ENCODE peak calls at places on chromosomes 16 and 17, in nine cellular contexts. One of them, this sample, is unnamed.

GRCh38 chr16:69217433-69217832 is 30.5 kb downstream of the SNTB2 start:
- DNase-seq in heart left ventricle: no peak
- DNase-seq in fibroblast of pulmonary artery: peak; percentile 48
- DNase-seq in choroid plexus epithelial cell: peak; percentile 56
- DNase-seq in GM10248: no peak
- DNase-seq in progenitor cell of endocrine pancreas: no peak
- DNase-seq in left ventricle myocardium inferior: no peak
- DNase-seq in adrenal gland: no peak
- DNase-seq in heart right ventricle: no peak
- DNase-seq in this sample: no peak

GRCh38 chr16:79764415-79765149 is 164.0 kb upstream of the MAF start:
- DNase-seq in progenitor cell of endocrine pancreas: no peak
- DNase-seq in heart left ventricle: no peak
- DNase-seq in adrenal gland: no peak
- DNase-seq in choroid plexus epithelial cell: no peak
- DNase-seq in GM10248: no peak
- DNase-seq in fibroblast of pulmonary artery: no peak
- DNase-seq in heart right ventricle: no peak
- DNase-seq in left ventricle myocardium inferior: no peak
- DNase-seq in this sample: no peak

GRCh38 chr16:3458278-3458851 is 14.9 kb downstream of the NAA60 start:
- DNase-seq in progenitor cell of endocrine pancreas: no peak
- DNase-seq in fibroblast of pulmonary artery: peak; percentile 50
- DNase-seq in heart right ventricle: peak; percentile 38
- DNase-seq in GM10248: no peak
- DNase-seq in adrenal gland: peak; percentile 38
- DNase-seq in heart left ventricle: no peak
- DNase-seq in choroid plexus epithelial cell: peak; percentile 67
- DNase-seq in left ventricle myocardium inferior: no peak
- DNase-seq in this sample: peak; percentile 46

GRCh38 chr16:83955218-83956130 is 2.4 kb downstream of the OSGIN1 start:
- DNase-seq in fibroblast of pulmonary artery: peak; percentile 36
- DNase-seq in left ventricle myocardium inferior: peak; percentile 34
- DNase-seq in choroid plexus epithelial cell: peak; percentile 80
- DNase-seq in progenitor cell of endocrine pancreas: no peak
- DNase-seq in heart left ventricle: no peak
- DNase-seq in GM10248: no peak
- DNase-seq in heart right ventricle: no peak
- DNase-seq in adrenal gland: no peak
- DNase-seq in this sample: no peak

GRCh38 chr16:4376126-4376819 is 4.6 kb downstream of the VASN start:
- DNase-seq in progenitor cell of endocrine pancreas: no peak
- DNase-seq in choroid plexus epithelial cell: peak; percentile 71
- DNase-seq in heart left ventricle: peak; percentile 95
- DNase-seq in left ventricle myocardium inferior: peak; percentile 91
- DNase-seq in adrenal gland: peak; percentile 93
- DNase-seq in GM10248: no peak
- DNase-seq in heart right ventricle: peak; percentile 94
- DNase-seq in fibroblast of pulmonary artery: peak; percentile 86
- DNase-seq in this sample: no peak

GRCh38 chr17:59483860-59484259 is 81.5 kb upstream of the DHX40 start:
- DNase-seq in progenitor cell of endocrine pancreas: no peak
- DNase-seq in heart left ventricle: no peak
- DNase-seq in fibroblast of pulmonary artery: no peak
- DNase-seq in GM10248: no peak
- DNase-seq in adrenal gland: no peak
- DNase-seq in left ventricle myocardium inferior: no peak
- DNase-seq in choroid plexus epithelial cell: no peak
- DNase-seq in heart right ventricle: no peak
- DNase-seq in this sample: no peak

GRCh38 chr17:67818110-67819002 is 6.9 kb upstream of the BPTF start:
- DNase-seq in fibroblast of pulmonary artery: no peak
- DNase-seq in choroid plexus epithelial cell: no peak
- DNase-seq in heart right ventricle: no peak
- DNase-seq in adrenal gland: no peak
- DNase-seq in heart left ventricle: no peak
- DNase-seq in progenitor cell of endocrine pancreas: no peak
- DNase-seq in left ventricle myocardium inferior: no peak
- DNase-seq in GM10248: peak; percentile 70
- DNase-seq in this sample: no peak

GRCh38 chr17:81804559-81805399 is 829 bp downstream of the GCGR start:
- DNase-seq in GM10248: no peak
- DNase-seq in heart left ventricle: no peak
- DNase-seq in heart right ventricle: no peak
- DNase-seq in left ventricle myocardium inferior: no peak
- DNase-seq in progenitor cell of endocrine pancreas: no peak
- DNase-seq in fibroblast of pulmonary artery: no peak
- DNase-seq in adrenal gland: no peak
- DNase-seq in choroid plexus epithelial cell: no peak
- DNase-seq in this sample: no peak

DNA sequence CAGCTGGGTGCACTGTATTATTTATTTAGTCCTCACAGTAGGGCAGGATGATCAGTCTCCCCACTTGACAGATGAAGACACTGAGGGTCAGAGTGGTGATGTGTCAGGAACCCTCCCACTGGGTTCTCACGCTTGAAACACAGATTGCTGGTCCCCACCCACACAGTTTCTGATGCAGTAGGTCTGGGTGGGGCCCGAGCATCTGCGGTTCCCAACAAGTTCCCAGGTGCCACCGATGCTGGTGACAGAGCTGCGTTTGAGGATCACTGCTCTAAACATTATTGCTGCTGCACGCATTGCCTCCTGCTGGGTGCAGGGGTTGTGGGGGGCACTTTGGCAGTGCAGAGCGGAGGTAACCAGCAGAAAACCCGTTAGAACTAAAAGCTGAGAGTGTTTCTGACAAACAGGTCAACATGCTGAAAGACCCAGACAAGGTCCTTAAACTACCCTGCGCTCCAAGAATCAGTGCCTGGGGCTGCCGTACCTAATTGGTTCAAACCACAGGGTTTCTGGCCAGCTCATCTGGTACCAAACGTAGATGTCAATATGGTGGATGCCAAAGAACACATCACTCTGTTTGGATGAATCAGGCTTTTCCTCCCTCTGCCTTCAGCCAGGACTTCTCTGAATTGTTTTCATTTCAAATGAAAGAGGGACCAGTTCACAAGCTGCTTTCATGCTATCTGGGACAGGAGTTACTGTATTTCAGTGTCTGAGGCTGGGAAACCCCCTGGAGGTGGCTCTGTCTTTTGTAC is 76.0 kb downstream of the ABCC1 start:
- DNase-seq in adrenal gland: peak; percentile 51
- DNase-seq in GM10248: peak; percentile 80
- DNase-seq in choroid plexus epithelial cell: peak; percentile 91
- DNase-seq in heart right ventricle: no peak
- DNase-seq in heart left ventricle: no peak
- DNase-seq in left ventricle myocardium inferior: no peak
- DNase-seq in progenitor cell of endocrine pancreas: no peak
- DNase-seq in fibroblast of pulmonary artery: peak; percentile 79
- DNase-seq in this sample: no peak
- TF ChIP-seq CTCF in adrenal gland: no peak
- TF ChIP-seq CTCF in GM10248: no peak
- TF ChIP-seq CTCF in choroid plexus epithelial cell: no peak
- TF ChIP-seq CTCF in heart right ventricle: no peak
- TF ChIP-seq CTCF in heart left ventricle: no peak
- TF ChIP-seq CTCF in left ventricle myocardium inferior: no peak
- TF ChIP-seq CTCF in progenitor cell of endocrine pancreas: no peak
- TF ChIP-seq CTCF in fibroblast of pulmonary artery: no peak
- TF ChIP-seq CTCF in this sample: no peak

GRCh38 chr17:44082206-44082605 is 11.7 kb downstream of the G6PC3 start:
- DNase-seq in GM10248: no peak
- DNase-seq in heart left ventricle: no peak
- DNase-seq in progenitor cell of endocrine pancreas: no peak
- DNase-seq in choroid plexus epithelial cell: no peak
- DNase-seq in heart right ventricle: no peak
- DNase-seq in fibroblast of pulmonary artery: no peak
- DNase-seq in adrenal gland: no peak
- DNase-seq in left ventricle myocardium inferior: no peak
- DNase-seq in this sample: no peak

GRCh38 chr17:44081681-44082080 is 11.1 kb downstream of the G6PC3 start:
- DNase-seq in choroid plexus epithelial cell: no peak
- DNase-seq in adrenal gland: no peak
- DNase-seq in heart right ventricle: no peak
- DNase-seq in fibroblast of pulmonary artery: no peak
- DNase-seq in heart left ventricle: no peak
- DNase-seq in left ventricle myocardium inferior: no peak
- DNase-seq in GM10248: no peak
- DNase-seq in progenitor cell of endocrine pancreas: no peak
- DNase-seq in this sample: no peak

GRCh38 chr17:44084131-44084538 is 13.6 kb downstream of the G6PC3 start:
- DNase-seq in heart right ventricle: no peak
- DNase-seq in heart left ventricle: no peak
- DNase-seq in adrenal gland: no peak
- DNase-seq in fibroblast of pulmonary artery: no peak
- DNase-seq in GM10248: peak; percentile 42
- DNase-seq in choroid plexus epithelial cell: no peak
- DNase-seq in left ventricle myocardium inferior: no peak
- DNase-seq in progenitor cell of endocrine pancreas: no peak
- DNase-seq in this sample: no peak

GRCh38 chr17:44084921-44085320 is 14.4 kb downstream of the G6PC3 start:
- DNase-seq in heart right ventricle: no peak
- DNase-seq in adrenal gland: no peak
- DNase-seq in heart left ventricle: no peak
- DNase-seq in GM10248: no peak
- DNase-seq in fibroblast of pulmonary artery: no peak
- DNase-seq in choroid plexus epithelial cell: no peak
- DNase-seq in left ventricle myocardium inferior: no peak
- DNase-seq in progenitor cell of endocrine pancreas: no peak
- DNase-seq in this sample: no peak

GRCh38 chr17:44083250-44083849 is 12.8 kb downstream of the G6PC3 start:
- DNase-seq in progenitor cell of endocrine pancreas: no peak
- DNase-seq in heart right ventricle: no peak
- DNase-seq in heart left ventricle: no peak
- DNase-seq in fibroblast of pulmonary artery: no peak
- DNase-seq in adrenal gland: no peak
- DNase-seq in choroid plexus epithelial cell: no peak
- DNase-seq in GM10248: no peak
- DNase-seq in left ventricle myocardium inferior: no peak
- DNase-seq in this sample: no peak
- TF ChIP-seq CTCF in progenitor cell of endocrine pancreas: no peak
- TF ChIP-seq CTCF in heart right ventricle: peak; percentile 33
- TF ChIP-seq CTCF in heart left ventricle: no peak
- TF ChIP-seq CTCF in fibroblast of pulmonary artery: peak; percentile 23
- TF ChIP-seq CTCF in adrenal gland: no peak
- TF ChIP-seq CTCF in choroid plexus epithelial cell: peak; percentile 44
- TF ChIP-seq CTCF in GM10248: peak; percentile 38
- TF ChIP-seq CTCF in left ventricle myocardium inferior: peak; percentile 50
- TF ChIP-seq CTCF in this sample: no peak

GRCh38 chr16:87708881-87709638 is 56.7 kb downstream of the KLHDC4 start:
- DNase-seq in heart right ventricle: no peak
- DNase-seq in fibroblast of pulmonary artery: no peak
- DNase-seq in adrenal gland: no peak
- DNase-seq in heart left ventricle: no peak
- DNase-seq in choroid plexus epithelial cell: no peak
- DNase-seq in progenitor cell of endocrine pancreas: no peak
- DNase-seq in GM10248: no peak
- DNase-seq in left ventricle myocardium inferior: no peak
- DNase-seq in this sample: no peak
- TF ChIP-seq CTCF in heart right ventricle: no peak
- TF ChIP-seq CTCF in fibroblast of pulmonary artery: no peak
- TF ChIP-seq CTCF in adrenal gland: no peak
- TF ChIP-seq CTCF in heart left ventricle: no peak
- TF ChIP-seq CTCF in choroid plexus epithelial cell: no peak
- TF ChIP-seq CTCF in progenitor cell of endocrine pancreas: no peak
- TF ChIP-seq CTCF in GM10248: no peak
- TF ChIP-seq CTCF in left ventricle myocardium inferior: no peak
- TF ChIP-seq CTCF in this sample: no peak

GRCh38 chr17:53516643-53517042 is 306.1 kb upstream of the KIF2B start:
- DNase-seq in left ventricle myocardium inferior: no peak
- DNase-seq in adrenal gland: no peak
- DNase-seq in progenitor cell of endocrine pancreas: no peak
- DNase-seq in choroid plexus epithelial cell: no peak
- DNase-seq in heart right ventricle: no peak
- DNase-seq in GM10248: no peak
- DNase-seq in heart left ventricle: no peak
- DNase-seq in fibroblast of pulmonary artery: peak; percentile 23
- DNase-seq in this sample: no peak
- TF ChIP-seq CTCF in left ventricle myocardium inferior: no peak
- TF ChIP-seq CTCF in adrenal gland: no peak
- TF ChIP-seq CTCF in progenitor cell of endocrine pancreas: peak; percentile 34
- TF ChIP-seq CTCF in choroid plexus epithelial cell: no peak
- TF ChIP-seq CTCF in heart right ventricle: peak; percentile 22
- TF ChIP-seq CTCF in GM10248: no peak
- TF ChIP-seq CTCF in heart left ventricle: no peak
- TF ChIP-seq CTCF in fibroblast of pulmonary artery: peak; percentile 28
- TF ChIP-seq CTCF in this sample: no peak

GRCh38 chr17:75486951-75487350 is 28.4 kb downstream of the CASKIN2 start:
- DNase-seq in adrenal gland: no peak
- DNase-seq in heart left ventricle: peak; percentile 30
- DNase-seq in GM10248: no peak
- DNase-seq in progenitor cell of endocrine pancreas: no peak
- DNase-seq in heart right ventricle: no peak
- DNase-seq in fibroblast of pulmonary artery: no peak
- DNase-seq in choroid plexus epithelial cell: no peak
- DNase-seq in left ventricle myocardium inferior: no peak
- DNase-seq in this sample: no peak

GRCh38 chr17:75485688-75486087 is 29.3 kb downstream of the TMEM94 start:
- DNase-seq in heart left ventricle: no peak
- DNase-seq in left ventricle myocardium inferior: no peak
- DNase-seq in GM10248: no peak
- DNase-seq in heart right ventricle: peak; percentile 22
- DNase-seq in adrenal gland: no peak
- DNase-seq in choroid plexus epithelial cell: no peak
- DNase-seq in progenitor cell of endocrine pancreas: no peak
- DNase-seq in fibroblast of pulmonary artery: no peak
- DNase-seq in this sample: no peak

GRCh38 chr17:75488693-75489510 is 26.4 kb downstream of the CASKIN2 start:
- DNase-seq in left ventricle myocardium inferior: no peak
- DNase-seq in adrenal gland: no peak
- DNase-seq in choroid plexus epithelial cell: no peak
- DNase-seq in heart left ventricle: peak; percentile 42
- DNase-seq in GM10248: no peak
- DNase-seq in fibroblast of pulmonary artery: no peak
- DNase-seq in progenitor cell of endocrine pancreas: no peak
- DNase-seq in heart right ventricle: no peak
- DNase-seq in this sample: no peak

GRCh38 chr17:75486151-75486550 is 29.2 kb downstream of the CASKIN2 start:
- DNase-seq in adrenal gland: no peak
- DNase-seq in choroid plexus epithelial cell: no peak
- DNase-seq in left ventricle myocardium inferior: no peak
- DNase-seq in heart left ventricle: peak; percentile 28
- DNase-seq in progenitor cell of endocrine pancreas: no peak
- DNase-seq in GM10248: no peak
- DNase-seq in heart right ventricle: peak; percentile 13
- DNase-seq in fibroblast of pulmonary artery: no peak
- DNase-seq in this sample: no peak

GRCh38 chr17:75487351-75488070 is 27.8 kb downstream of the CASKIN2 start:
- DNase-seq in adrenal gland: no peak
- DNase-seq in heart right ventricle: peak; percentile 36
- DNase-seq in left ventricle myocardium inferior: no peak
- DNase-seq in heart left ventricle: peak; percentile 74
- DNase-seq in fibroblast of pulmonary artery: peak; percentile 14
- DNase-seq in choroid plexus epithelial cell: peak; percentile 32
- DNase-seq in progenitor cell of endocrine pancreas: no peak
- DNase-seq in GM10248: peak; percentile 73
- DNase-seq in this sample: no peak
- TF ChIP-seq CTCF in adrenal gland: no peak
- TF ChIP-seq CTCF in heart right ventricle: no peak
- TF ChIP-seq CTCF in left ventricle myocardium inferior: peak; percentile 33
- TF ChIP-seq CTCF in heart left ventricle: no peak
- TF ChIP-seq CTCF in fibroblast of pulmonary artery: no peak
- TF ChIP-seq CTCF in choroid plexus epithelial cell: peak; percentile 39
- TF ChIP-seq CTCF in progenitor cell of endocrine pancreas: no peak
- TF ChIP-seq CTCF in GM10248: no peak
- TF ChIP-seq CTCF in this sample: no peak